ENCODE peak calls at places on chromosomes 16 and 17, in ten cellular contexts. Y is mammary epithelial cell, S is A549, J is mesenchymal stem cell, Z is neural progenitor cell, L is mesendoderm, P is PC-9, R is DND-41, I is hepatocyte, X is IMR-90. W is an unnamed sample.

GRCh38 chr17:47324224-47325020 is 667 bp downstream of the EFCAB13 start:
- DNase-seq in Y (no peak), S (peak; percentile 81), J (peak; percentile 78), Z (peak; percentile 48), L (peak; percentile 69), P (no peak), R (peak; percentile 72), I (peak; percentile 55), X (peak; percentile 48), W (peak; percentile 47)

GRCh38 chr16:68910051-68910450 is 66.7 kb downstream of the TANGO6 start:
- DNase-seq in Y (no peak), S (no peak), J (no peak), Z (peak; percentile 47), L (no peak), P (no peak), R (no peak), I (no peak), X (no peak), W (no peak)

GRCh38 chr17:6994666-6995246 is 1.1 kb upstream of the ALOX12 start:
- DNase-seq in Y (no peak), S (no peak), J (peak; percentile 29), Z (no peak), L (no peak), P (no peak), R (no peak), I (no peak), X (peak; percentile 61), W (no peak)

GRCh38 chr16:57533618-57534336 is 2.6 kb downstream of the CCDC102A start:
- DNase-seq in Y (no peak), S (no peak), J (no peak), Z (no peak), L (no peak), P (peak; percentile 24), R (peak; percentile 84), I (no peak), X (no peak), W (no peak)

GRCh38 chr17:21419299-21420239 is 43.4 kb downstream of the KCNJ12 start:
- DNase-seq in Y (no peak), S (no peak), J (no peak), Z (no peak), L (peak; percentile 21), P (no peak), R (peak; percentile 29), I (no peak), X (no peak), W (no peak)

GRCh38 chr16:81513204-81514040 is 68.8 kb downstream of the CMIP start:
- DNase-seq in Y (no peak), S (peak; percentile 68), J (peak; percentile 49), Z (peak; percentile 48), L (peak; percentile 89), P (peak; percentile 61), R (no peak), I (no peak), X (no peak), W (no peak)

GRCh38 chr16:31453255-31454204 is 5.8 kb upstream of the ARMC5 start:
- DNase-seq in Y (peak; percentile 78), S (peak; percentile 70), J (peak; percentile 85), Z (peak; percentile 48), L (peak; percentile 81), P (peak; percentile 78), R (no peak), I (peak; percentile 49), X (peak; percentile 36), W (peak; percentile 41)

GRCh38 chr16:84360170-84360569 is 8.2 kb upstream of the ATP2C2 start:
- DNase-seq in Y (peak; percentile 68), S (no peak), J (no peak), Z (no peak), L (no peak), P (peak; percentile 23), R (peak; percentile 43), I (no peak), X (peak; percentile 25), W (peak; percentile 55)

GRCh38 chr16:47311738-47312505 is 148.9 kb downstream of the ITFG1 start:
- DNase-seq in Y (peak; percentile 66), S (peak; percentile 10), J (no peak), Z (peak; percentile 20), L (peak; percentile 29), P (peak; percentile 19), R (no peak), I (peak; percentile 7), X (peak; percentile 57), W (peak; percentile 52)

GRCh38 chr17:3928394-3928793 is 12.1 kb upstream of the P2RX1 start:
- DNase-seq in Y (no peak), S (no peak), J (no peak), Z (no peak), L (no peak), P (no peak), R (no peak), I (no peak), X (no peak), W (no peak)

GRCh38 chr17:57009737-57010445 is 32.0 kb downstream of the SCPEP1 start:
- DNase-seq in Y (peak; percentile 30), S (peak; percentile 72), J (peak; percentile 47), Z (peak; percentile 69), L (peak; percentile 71), P (peak; percentile 28), R (peak; percentile 56), I (peak; percentile 65), X (peak; percentile 47), W (peak; percentile 15)

GRCh38 chr17:79618383-79619067 is 7.7 kb upstream of the RBFOX3 start:
- DNase-seq in Y (no peak), S (no peak), J (no peak), Z (no peak), L (no peak), P (no peak), R (no peak), I (no peak), X (no peak), W (no peak)

GRCh38 chr17:7586673-7587419 is 3.0 kb downstream of the SOX15 start:
- DNase-seq in Y (no peak), S (peak; percentile 89), J (no peak), Z (no peak), L (peak; percentile 71), P (peak; percentile 74), R (no peak), I (peak; percentile 50), X (no peak), W (no peak)

GRCh38 chr17:51097708-51098446 is 22.8 kb downstream of the SPAG9 start:
- DNase-seq in Y (peak; percentile 24), S (no peak), J (no peak), Z (no peak), L (no peak), P (no peak), R (no peak), I (peak; percentile 26), X (no peak), W (no peak)

GRCh38 chr17:47636273-47637030 is 13.3 kb upstream of the KPNB1 start:
- DNase-seq in Y (no peak), S (no peak), J (no peak), Z (no peak), L (no peak), P (no peak), R (no peak), I (no peak), X (no peak), W (no peak)

GRCh38 chr17:45963889-45964288 is 35.2 kb upstream of the STH start:
- DNase-seq in Y (no peak), S (no peak), J (no peak), Z (no peak), L (no peak), P (no peak), R (no peak), I (no peak), X (no peak), W (no peak)

GRCh38 chr16:85220125-85220839 is 108.0 kb upstream of the CIBAR2 start:
- DNase-seq in Y (peak; percentile 76), S (no peak), J (peak; percentile 79), Z (no peak), L (no peak), P (no peak), R (no peak), I (peak; percentile 73), X (peak; percentile 85), W (peak; percentile 79)

GRCh38 chr16:89318430-89318758 is 100.9 kb downstream of the ZNF778 start:
- DNase-seq in Y (no peak), S (no peak), J (no peak), Z (no peak), L (no peak), P (no peak), R (no peak), I (no peak), X (no peak), W (no peak)
- H3K27ac ChIP-seq in Y (no peak overlapping the region), S (peak overlapping the region; percentile 99), J (no peak overlapping the region), Z (no peak overlapping the region), L (no peak overlapping the region), P (peak overlapping the region; percentile 80), R (peak overlapping the region; percentile 36), I (peak overlapping the region; percentile 72), X (peak overlapping the region; percentile 3), W (peak overlapping the region; percentile 94)

GRCh38 chr17:59901604-59902003 is 8.7 kb downstream of the RPS6KB1 start:
- DNase-seq in Y (no peak), S (no peak), J (no peak), Z (no peak), L (no peak), P (no peak), R (no peak), I (no peak), X (no peak), W (no peak)
- H3K4me2 ChIP-seq in Y (no peak overlapping the region), S (no peak overlapping the region), J (no peak overlapping the region), Z (no peak overlapping the region), L (no peak overlapping the region), P (no peak overlapping the region), R (no peak overlapping the region), I (no peak overlapping the region), X (no peak overlapping the region), W (no peak overlapping the region)

GRCh38 chr16:72372646-72373045 is 200.7 kb upstream of the PMFBP1 start:
- DNase-seq in Y (peak; percentile 11), S (no peak), J (no peak), Z (no peak), L (no peak), P (no peak), R (no peak), I (peak; percentile 4), X (no peak), W (no peak)

GRCh38 chr16:72371307-72372081 is 199.5 kb upstream of the PMFBP1 start:
- DNase-seq in Y (peak; percentile 16), S (peak; percentile 21), J (peak; percentile 65), Z (peak; percentile 83), L (peak; percentile 95), P (peak; percentile 15), R (no peak), I (peak; percentile 48), X (peak; percentile 25), W (peak; percentile 61)

GRCh38 chr16:72369273-72369672 is 197.3 kb upstream of the PMFBP1 start:
- DNase-seq in Y (no peak), S (no peak), J (no peak), Z (no peak), L (no peak), P (no peak), R (no peak), I (no peak), X (no peak), W (no peak)

GRCh38 chr16:72367841-72368240 is 195.9 kb upstream of the PMFBP1 start:
- DNase-seq in Y (no peak), S (no peak), J (no peak), Z (no peak), L (no peak), P (no peak), R (no peak), I (no peak), X (no peak), W (no peak)

GRCh38 chr16:72372082-72372615 is 200.2 kb upstream of the PMFBP1 start:
- DNase-seq in Y (no peak), S (no peak), J (no peak), Z (peak; percentile 4), L (no peak), P (no peak), R (no peak), I (no peak), X (no peak), W (no peak)
- H3K27ac ChIP-seq in Y (no peak overlapping the region), S (no peak overlapping the region), J (no peak overlapping the region), Z (no peak overlapping the region), L (peak overlapping the region; percentile 85), P (no peak overlapping the region), R (no peak overlapping the region), I (peak overlapping the region; percentile 76), X (no peak overlapping the region), W (no peak overlapping the region)

GRCh38 chr16:4913130-4913773 is 23.7 kb downstream of the PPL start:
- DNase-seq in Y (no peak), S (no peak), J (no peak), Z (peak; percentile 34), L (no peak), P (no peak), R (no peak), I (no peak), X (no peak), W (no peak)
- H3K4me2 ChIP-seq in Y (no peak overlapping the region), S (no peak overlapping the region), J (no peak overlapping the region), Z (no peak overlapping the region), L (no peak overlapping the region), P (no peak overlapping the region), R (no peak overlapping the region), I (no peak overlapping the region), X (no peak overlapping the region), W (no peak overlapping the region)